ENCODE peak calls at places on chromosomes 5 and 9, in ten cellular contexts. M is activated CD8-positive, alpha-beta T cell treated with anti-CD3 and anti-CD28 coated beads for 36 hours; H is RPMI7951; X is CD8-positive, alpha-beta T cell; I is fibroblast of pulmonary artery; U is activated T-cell treated with anti-CD3 and anti-CD28 coated beads, Interleukin-2, amount 50 U/mL, for 48 hours; V is frontal cortex; G is T-helper 2 cell; K is small intestine; O is stimulated activated CD8-positive, alpha-beta memory T cell treated with anti-CD3 and anti-CD28 coated beads, Interleukin-4, amount 100 ng/mL, for 1 hour. J is an unnamed sample.
A peak's percentile ranks its signal among the peaks of the same experiment; 100 is the strongest.

GRCh38 chr5:65480306-65480865 is 1.3 kb downstream of the ADAMTS6 start:
- DNase-seq in M (peak; percentile 62), G (peak; percentile 26), V (no peak), O (no peak), H (peak; percentile 73), I (peak; percentile 92), K (peak; percentile 59), U (peak; percentile 39), X (peak; percentile 48), J (peak; percentile 76)

GRCh38 chr5:36272136-36272665 is 29.5 kb downstream of the RANBP3L start:
- DNase-seq in G (no peak), I (peak; percentile 10), K (no peak), M (no peak), X (no peak), V (no peak), U (no peak), H (no peak), O (no peak), J (no peak)

GRCh38 chr5:134026521-134027202 is 21.9 kb upstream of the VDAC1 start:
- DNase-seq in G (peak; percentile 17), I (peak; percentile 74), V (no peak), H (peak; percentile 62), X (peak; percentile 72), U (peak; percentile 49), K (peak; percentile 86), M (peak; percentile 73), O (peak; percentile 9), J (peak; percentile 75)

GRCh38 chr5:128213340-128213739 is 129.8 kb downstream of the SLC12A2 start:
- DNase-seq in O (no peak), X (no peak), K (peak; percentile 54), G (no peak), M (peak; percentile 63), I (peak; percentile 89), H (peak; percentile 41), V (no peak), U (no peak), J (peak; percentile 41)

GRCh38 chr5:113807384-113808053 is 294.0 kb downstream of the YTHDC2 start:
- DNase-seq in I (peak; percentile 25), G (no peak), M (no peak), K (no peak), U (no peak), O (no peak), V (no peak), X (no peak), H (peak; percentile 23), J (no peak)

GRCh38 chr5:130400091-130400490 is 495.8 kb downstream of the CHSY3 start:
- DNase-seq in X (no peak), G (no peak), M (no peak), K (no peak), U (no peak), H (peak; percentile 14), I (peak; percentile 83), V (no peak), O (no peak), J (no peak)

GRCh38 chr5:36664762-36665161 is 58.4 kb downstream of the SLC1A3 start:
- DNase-seq in G (no peak), X (no peak), V (no peak), O (no peak), M (no peak), K (no peak), I (no peak), H (peak; percentile 49), U (no peak), J (no peak)

GRCh38 chr5:18772475-18772874 is 1138.2 kb downstream of the TAF11L14 start:
- DNase-seq in G (no peak), U (no peak), X (no peak), M (peak; percentile 15), I (peak; percentile 2), H (peak; percentile 35), O (no peak), V (no peak), K (peak; percentile 26), J (no peak)

GRCh38 chr5:112063878-112064615 is 307.1 kb upstream of the NREP start:
- DNase-seq in M (no peak), K (no peak), O (no peak), X (no peak), U (no peak), V (no peak), I (no peak), G (no peak), H (no peak), J (no peak)

GRCh38 chr5:38423536-38424178 is 132.8 kb downstream of the LIFR start:
- DNase-seq in V (no peak), O (no peak), X (no peak), I (no peak), K (no peak), G (no peak), U (no peak), H (no peak), M (no peak), J (no peak)

GRCh38 chr9:82488319-82488701 is 499.7 kb downstream of the SPATA31D1 start:
- DNase-seq in M (no peak), H (no peak), K (no peak), X (no peak), O (no peak), V (no peak), G (no peak), I (peak; percentile 4), U (no peak), J (no peak)

GRCh38 chr9:71778085-71778484 is 9.8 kb upstream of the CEMIP2 start:
- DNase-seq in I (no peak), G (no peak), V (no peak), O (no peak), X (no peak), K (no peak), H (no peak), U (no peak), M (no peak), J (no peak)

GRCh38 chr5:154972476-154973080 is 31.7 kb downstream of the MRPL22 start:
- DNase-seq in O (no peak), V (peak; percentile 19), M (peak; percentile 22), I (peak; percentile 70), U (no peak), K (peak; percentile 21), G (no peak), X (no peak), H (peak; percentile 30), J (no peak)

GRCh38 chr9:121599186-121599871 is 52.1 kb upstream of the DAB2IP start:
- DNase-seq in X (no peak), K (no peak), H (no peak), U (no peak), G (no peak), V (peak; percentile 89), M (no peak), O (no peak), I (peak; percentile 20), J (peak; percentile 65)

GRCh38 chr5:25295067-25295466 is 650.3 kb upstream of the CDH10 start:
- DNase-seq in U (no peak), O (no peak), K (no peak), V (no peak), M (no peak), X (no peak), I (no peak), G (no peak), H (peak; percentile 3), J (no peak)

GRCh38 chr9:98968596-98969337 is 25.1 kb downstream of the COL15A1 start:
- DNase-seq in U (no peak), M (no peak), O (no peak), G (no peak), V (no peak), K (no peak), I (no peak), H (no peak), X (no peak), J (no peak)

GRCh38 chr5:54302267-54302687 is 8.1 kb downstream of the ARL15 start:
- DNase-seq in X (no peak), H (no peak), I (peak; percentile 40), V (no peak), O (no peak), K (no peak), U (no peak), G (no peak), M (no peak), J (no peak)

GRCh38 chr5:172187118-172188032 is 649 bp downstream of the STK10 start:
- DNase-seq in G (peak; percentile 69), H (peak; percentile 92), K (peak; percentile 84), U (peak; percentile 81), X (peak; percentile 81), O (no peak), M (peak; percentile 85), I (peak; percentile 63), V (peak; percentile 44), J (peak; percentile 81)

GRCh38 chr9:1510712-1511111 is 460.6 kb downstream of the DMRT2 start:
- DNase-seq in O (no peak), K (no peak), M (no peak), I (no peak), U (no peak), V (no peak), G (no peak), H (no peak), X (no peak), J (no peak)

GRCh38 chr5:135210286-135211055 is 176.4 kb upstream of the PITX1 start:
- DNase-seq in M (no peak), X (no peak), V (no peak), H (peak; percentile 76), I (no peak), U (peak; percentile 4), G (no peak), K (no peak), O (no peak), J (no peak)